ENCODE peak calls at places on chromosomes 1 and 21, in five cellular contexts. One of them, this sample, is unnamed.
A peak's percentile ranks its signal among the peaks of the same experiment; 100 is the strongest.

GRCh38 chr1:86207323-86207722 is 50.8 kb upstream of the COL24A1 start:
- DNase-seq in retinal pigment epithelial cell: peak; percentile 84
- DNase-seq in Peyer's patch: no peak
- DNase-seq in tibial nerve: no peak
- DNase-seq in brain microvascular endothelial cell: peak; percentile 81
- DNase-seq in this sample: no peak

GRCh38 chr1:18972531-18972930 is 16.1 kb upstream of the IFFO2 start:
- DNase-seq in tibial nerve: peak; percentile 45
- DNase-seq in retinal pigment epithelial cell: no peak
- DNase-seq in Peyer's patch: no peak
- DNase-seq in brain microvascular endothelial cell: no peak
- DNase-seq in this sample: no peak

GRCh38 chr1:74506311-74506710 is 6.1 kb downstream of the LRRC53 start:
- DNase-seq in tibial nerve: no peak
- DNase-seq in retinal pigment epithelial cell: peak; percentile 81
- DNase-seq in Peyer's patch: no peak
- DNase-seq in brain microvascular endothelial cell: no peak
- DNase-seq in this sample: no peak

GRCh38 chr1:40783001-40783905 is at the start of gene KCNQ4:
- DNase-seq in tibial nerve: peak; percentile 29
- DNase-seq in Peyer's patch: peak; percentile 71
- DNase-seq in brain microvascular endothelial cell: no peak
- DNase-seq in retinal pigment epithelial cell: no peak
- DNase-seq in this sample: no peak

GRCh38 chr21:26739189-26739588 is 106.0 kb downstream of the ADAMTS1 start:
- DNase-seq in Peyer's patch: no peak
- DNase-seq in retinal pigment epithelial cell: peak; percentile 58
- DNase-seq in tibial nerve: no peak
- DNase-seq in brain microvascular endothelial cell: no peak
- DNase-seq in this sample: no peak

GRCh38 chr1:230713915-230714764 is at the start of gene AGT:
- DNase-seq in tibial nerve: peak; percentile 64
- DNase-seq in brain microvascular endothelial cell: peak; percentile 58
- DNase-seq in Peyer's patch: peak; percentile 69
- DNase-seq in retinal pigment epithelial cell: peak; percentile 33
- DNase-seq in this sample: no peak

GRCh38 chr1:4659247-4659646 is 4.8 kb downstream of the AJAP1 start:
- DNase-seq in brain microvascular endothelial cell: no peak
- DNase-seq in retinal pigment epithelial cell: no peak
- DNase-seq in Peyer's patch: no peak
- DNase-seq in tibial nerve: no peak
- DNase-seq in this sample: no peak

GRCh38 chr1:39540504-39541031 is 36.0 kb downstream of the PABPC4 start:
- DNase-seq in retinal pigment epithelial cell: no peak
- DNase-seq in brain microvascular endothelial cell: peak; percentile 29
- DNase-seq in Peyer's patch: no peak
- DNase-seq in tibial nerve: peak; percentile 80
- DNase-seq in this sample: no peak

GRCh38 chr1:87213126-87213496 is 115.6 kb upstream of the LMO4 start:
- DNase-seq in brain microvascular endothelial cell: no peak
- DNase-seq in retinal pigment epithelial cell: no peak
- DNase-seq in tibial nerve: no peak
- DNase-seq in Peyer's patch: no peak
- DNase-seq in this sample: no peak

GRCh38 chr21:45300786-45301520 is 13.3 kb upstream of the POFUT2 start:
- DNase-seq in Peyer's patch: peak; percentile 46
- DNase-seq in brain microvascular endothelial cell: peak; percentile 15
- DNase-seq in retinal pigment epithelial cell: no peak
- DNase-seq in tibial nerve: no peak
- DNase-seq in this sample: no peak

GRCh38 chr1:176555911-176556687 is 93.1 kb downstream of the PAPPA2 start:
- DNase-seq in Peyer's patch: no peak
- DNase-seq in tibial nerve: no peak
- DNase-seq in brain microvascular endothelial cell: no peak
- DNase-seq in retinal pigment epithelial cell: no peak
- DNase-seq in this sample: no peak

GRCh38 chr1:160081261-160081936 is at the start of gene KCNJ9:
- DNase-seq in brain microvascular endothelial cell: no peak
- DNase-seq in retinal pigment epithelial cell: no peak
- DNase-seq in Peyer's patch: peak; percentile 36
- DNase-seq in tibial nerve: no peak
- DNase-seq in this sample: no peak

GRCh38 chr1:230661976-230662375 is 19.7 kb downstream of the COG2 start:
- DNase-seq in Peyer's patch: no peak
- DNase-seq in tibial nerve: no peak
- DNase-seq in brain microvascular endothelial cell: no peak
- DNase-seq in retinal pigment epithelial cell: no peak
- DNase-seq in this sample: no peak

GRCh38 chr21:38751379-38752050 is 54.2 kb upstream of the ETS2 start:
- DNase-seq in retinal pigment epithelial cell: no peak
- DNase-seq in tibial nerve: peak; percentile 78
- DNase-seq in Peyer's patch: no peak
- DNase-seq in brain microvascular endothelial cell: peak; percentile 83
- DNase-seq in this sample: no peak

GRCh38 chr1:160092366-160093068 is 5.9 kb downstream of the IGSF8 start:
- DNase-seq in tibial nerve: no peak
- DNase-seq in Peyer's patch: peak; percentile 39
- DNase-seq in brain microvascular endothelial cell: no peak
- DNase-seq in retinal pigment epithelial cell: no peak
- DNase-seq in this sample: no peak

GRCh38 chr1:4172659-4173599 is 272.9 kb upstream of the C1orf174 start:
- DNase-seq in tibial nerve: no peak
- DNase-seq in Peyer's patch: no peak
- DNase-seq in retinal pigment epithelial cell: no peak
- DNase-seq in brain microvascular endothelial cell: no peak
- DNase-seq in this sample: no peak

GRCh38 chr1:240973875-240974274 is 361.9 kb upstream of the GREM2 start:
- DNase-seq in tibial nerve: no peak
- DNase-seq in brain microvascular endothelial cell: no peak
- DNase-seq in Peyer's patch: no peak
- DNase-seq in retinal pigment epithelial cell: no peak
- DNase-seq in this sample: no peak

GRCh38 chr1:51661081-51661518 is 44.2 kb downstream of the OSBPL9 start:
- DNase-seq in brain microvascular endothelial cell: peak; percentile 96
- DNase-seq in tibial nerve: no peak
- DNase-seq in retinal pigment epithelial cell: no peak
- DNase-seq in Peyer's patch: no peak
- DNase-seq in this sample: no peak

GRCh38 chr1:40532844-40533424 is 1.5 kb downstream of the ZNF684 start:
- DNase-seq in brain microvascular endothelial cell: peak; percentile 62
- DNase-seq in Peyer's patch: no peak
- DNase-seq in retinal pigment epithelial cell: no peak
- DNase-seq in tibial nerve: peak; percentile 29
- DNase-seq in this sample: peak; percentile 21

GRCh38 chr1:221478050-221478949 is 263.6 kb downstream of the DUSP10 start:
- DNase-seq in retinal pigment epithelial cell: peak; percentile 57
- DNase-seq in brain microvascular endothelial cell: peak; percentile 85
- DNase-seq in tibial nerve: peak; percentile 17
- DNase-seq in Peyer's patch: no peak
- DNase-seq in this sample: no peak

GRCh38 chr1:172144445-172145060 is 275.9 kb upstream of the C1orf105 start:
- DNase-seq in brain microvascular endothelial cell: peak; percentile 93
- DNase-seq in retinal pigment epithelial cell: no peak
- DNase-seq in Peyer's patch: peak; percentile 51
- DNase-seq in tibial nerve: peak; percentile 80
- DNase-seq in this sample: no peak

GRCh38 chr1:56501888-56502287 is 77.5 kb downstream of the PLPP3 start:
- DNase-seq in retinal pigment epithelial cell: no peak
- DNase-seq in tibial nerve: no peak
- DNase-seq in Peyer's patch: no peak
- DNase-seq in brain microvascular endothelial cell: no peak
- DNase-seq in this sample: no peak

GRCh38 chr21:32413697-32414578 is 1.4 kb downstream of the EVA1C start:
- DNase-seq in Peyer's patch: no peak
- DNase-seq in tibial nerve: peak; percentile 43
- DNase-seq in retinal pigment epithelial cell: no peak
- DNase-seq in brain microvascular endothelial cell: no peak
- DNase-seq in this sample: no peak

GRCh38 chr1:94634977-94635416 is 93.4 kb upstream of the F3 start:
- DNase-seq in tibial nerve: no peak
- DNase-seq in retinal pigment epithelial cell: no peak
- DNase-seq in brain microvascular endothelial cell: no peak
- DNase-seq in Peyer's patch: no peak
- DNase-seq in this sample: no peak

GRCh38 chr1:100699744-100700143 is 19.8 kb upstream of the VCAM1 start:
- DNase-seq in Peyer's patch: no peak
- DNase-seq in retinal pigment epithelial cell: no peak
- DNase-seq in tibial nerve: no peak
- DNase-seq in brain microvascular endothelial cell: no peak
- DNase-seq in this sample: no peak

GRCh38 chr1:111622166-111622565 is 2.6 kb downstream of the RAP1A start:
- DNase-seq in Peyer's patch: no peak
- DNase-seq in tibial nerve: no peak
- DNase-seq in retinal pigment epithelial cell: no peak
- DNase-seq in brain microvascular endothelial cell: no peak
- DNase-seq in this sample: no peak
- H3K4me3 ChIP-seq in Peyer's patch: no peak overlapping the region
- H3K4me3 ChIP-seq in tibial nerve: no peak overlapping the region
- H3K4me3 ChIP-seq in retinal pigment epithelial cell: no peak overlapping the region
- H3K4me3 ChIP-seq in brain microvascular endothelial cell: no peak overlapping the region
- H3K4me3 ChIP-seq in this sample: peak overlapping the region; percentile 93

DNA sequence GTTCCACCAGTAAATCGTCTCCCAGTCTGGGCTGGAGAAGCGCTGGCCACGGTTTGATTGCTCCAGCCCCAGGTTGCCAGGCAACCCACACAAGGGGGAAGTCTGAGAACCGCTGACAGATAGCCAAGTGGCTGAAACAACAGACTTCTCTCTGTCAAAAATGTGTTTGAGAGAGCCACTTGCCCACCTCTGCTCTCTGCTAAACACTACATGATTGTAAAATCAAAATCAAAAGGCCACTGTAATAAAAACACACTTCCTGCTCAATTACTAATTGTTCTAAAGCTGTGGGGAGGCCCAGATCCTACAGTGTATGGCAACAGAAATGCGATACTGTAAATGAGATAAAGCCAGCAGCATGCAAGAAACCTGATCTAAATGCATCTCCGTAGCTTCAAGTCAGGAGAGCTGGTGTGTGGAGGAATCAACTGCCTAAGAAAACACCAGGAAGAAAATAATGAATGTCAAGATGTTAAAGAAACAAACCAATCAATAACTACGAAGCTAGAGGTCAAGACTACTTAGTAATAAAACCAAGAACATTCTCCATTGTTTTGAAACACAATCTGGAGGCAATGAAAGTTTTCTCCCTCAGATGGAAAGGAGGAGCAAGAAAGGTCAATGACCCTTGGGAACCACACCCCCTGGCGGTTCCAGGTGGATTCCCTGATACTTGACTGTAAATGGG is 121.2 kb downstream of the SLC45A1 start:
- DNase-seq in Peyer's patch: peak; percentile 60
- DNase-seq in tibial nerve: peak; percentile 79
- DNase-seq in brain microvascular endothelial cell: peak; percentile 90
- DNase-seq in retinal pigment epithelial cell: peak; percentile 50
- DNase-seq in this sample: no peak
- TF ChIP-seq CTCF in Peyer's patch: peak; percentile 45
- TF ChIP-seq CTCF in tibial nerve: peak; percentile 21
- TF ChIP-seq CTCF in brain microvascular endothelial cell: peak; percentile 43
- TF ChIP-seq CTCF in retinal pigment epithelial cell: peak; percentile 14
- TF ChIP-seq CTCF in this sample: no peak

GRCh38 chr1:16158025-16158424 is 2.2 kb upstream of the EPHA2 start:
- DNase-seq in brain microvascular endothelial cell: no peak
- DNase-seq in retinal pigment epithelial cell: no peak
- DNase-seq in tibial nerve: no peak
- DNase-seq in Peyer's patch: no peak
- DNase-seq in this sample: no peak

GRCh38 chr1:16156848-16157495 is 1.1 kb upstream of the EPHA2 start:
- DNase-seq in Peyer's patch: no peak
- DNase-seq in retinal pigment epithelial cell: no peak
- DNase-seq in brain microvascular endothelial cell: no peak
- DNase-seq in tibial nerve: no peak
- DNase-seq in this sample: no peak

GRCh38 chr1:16153110-16153998 is 2.5 kb downstream of the EPHA2 start:
- DNase-seq in retinal pigment epithelial cell: no peak
- DNase-seq in Peyer's patch: no peak
- DNase-seq in brain microvascular endothelial cell: no peak
- DNase-seq in tibial nerve: no peak
- DNase-seq in this sample: no peak

GRCh38 chr1:16153999-16154673 is 1.7 kb downstream of the EPHA2 start:
- DNase-seq in retinal pigment epithelial cell: no peak
- DNase-seq in tibial nerve: no peak
- DNase-seq in Peyer's patch: no peak
- DNase-seq in brain microvascular endothelial cell: no peak
- DNase-seq in this sample: no peak

DNA sequence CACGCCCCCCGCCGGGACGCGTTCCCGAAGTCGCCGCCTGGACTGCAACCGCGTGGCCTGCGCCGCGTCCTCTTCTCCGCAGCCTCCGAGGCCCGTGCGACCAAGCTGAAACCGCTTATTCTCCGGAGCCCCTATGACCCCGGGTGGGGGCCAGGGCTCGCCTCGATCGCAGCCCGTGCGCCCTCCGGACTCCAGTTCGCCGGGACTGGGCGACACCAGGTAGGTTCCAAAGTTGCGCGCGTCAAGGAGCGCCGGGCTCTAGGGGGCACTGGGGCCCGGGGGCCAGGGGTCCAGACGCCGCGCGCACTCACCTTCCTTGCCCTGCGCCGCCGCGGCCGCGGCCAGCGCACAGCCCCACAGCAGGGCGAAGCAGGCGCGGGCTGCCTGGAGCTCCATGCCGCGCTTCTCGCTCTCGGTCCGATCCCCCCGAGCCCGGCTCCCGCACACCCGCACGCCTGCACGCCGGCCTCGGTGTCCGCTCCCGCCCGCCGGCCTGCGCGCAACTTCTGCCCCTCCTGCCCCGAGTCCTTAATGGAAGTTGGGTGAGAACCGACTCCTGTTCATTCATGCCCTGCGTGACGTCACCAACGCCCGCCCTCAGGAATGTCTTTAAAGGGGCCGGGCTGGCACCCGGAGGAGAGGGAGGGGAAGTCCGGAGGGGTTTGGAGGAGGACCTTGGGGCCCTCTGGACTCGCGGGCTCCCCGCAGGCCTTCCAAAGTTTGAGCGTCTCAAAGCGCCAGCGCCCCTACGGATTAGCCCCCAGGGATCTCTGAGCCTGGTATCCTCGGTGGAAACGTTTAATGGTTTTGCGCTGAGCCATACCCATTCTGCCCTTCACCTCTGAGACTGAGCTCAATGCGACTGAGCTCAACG is at the start of gene EPHA2:
- DNase-seq in tibial nerve: peak; percentile 90
- DNase-seq in retinal pigment epithelial cell: no peak
- DNase-seq in brain microvascular endothelial cell: peak; percentile 80
- DNase-seq in Peyer's patch: peak; percentile 94
- DNase-seq in this sample: no peak
- H3K4me3 ChIP-seq in tibial nerve: peak within 1 kb of the TSS; percentile 89
- H3K4me3 ChIP-seq in retinal pigment epithelial cell: peak within 1 kb of the TSS; percentile 88
- H3K4me3 ChIP-seq in brain microvascular endothelial cell: peak within 1 kb of the TSS; percentile 91
- H3K4me3 ChIP-seq in Peyer's patch: peak within 1 kb of the TSS; percentile 63
- H3K4me3 ChIP-seq in this sample: peak within 1 kb of the TSS; percentile 46

GRCh38 chr1:32289256-32289655 is 2.6 kb upstream of the HDAC1 start:
- DNase-seq in Peyer's patch: no peak
- DNase-seq in tibial nerve: no peak
- DNase-seq in brain microvascular endothelial cell: no peak
- DNase-seq in retinal pigment epithelial cell: no peak
- DNase-seq in this sample: no peak

GRCh38 chr1:32286763-32287162 is 5.1 kb upstream of the HDAC1 start:
- DNase-seq in retinal pigment epithelial cell: no peak
- DNase-seq in tibial nerve: no peak
- DNase-seq in brain microvascular endothelial cell: no peak
- DNase-seq in Peyer's patch: no peak
- DNase-seq in this sample: no peak

GRCh38 chr1:32291145-32291707 is 657 bp upstream of the HDAC1 start:
- DNase-seq in brain microvascular endothelial cell: no peak
- DNase-seq in Peyer's patch: no peak
- DNase-seq in tibial nerve: no peak
- DNase-seq in retinal pigment epithelial cell: no peak
- DNase-seq in this sample: no peak

GRCh38 chr1:32291708-32292508 is at the start of gene HDAC1:
- DNase-seq in tibial nerve: peak; percentile 82
- DNase-seq in brain microvascular endothelial cell: peak; percentile 93
- DNase-seq in retinal pigment epithelial cell: peak; percentile 79
- DNase-seq in Peyer's patch: peak; percentile 99
- DNase-seq in this sample: peak; percentile 99
- TF ChIP-seq CTCF in tibial nerve: no peak
- TF ChIP-seq CTCF in brain microvascular endothelial cell: no peak
- TF ChIP-seq CTCF in retinal pigment epithelial cell: no peak
- TF ChIP-seq CTCF in Peyer's patch: no peak
- TF ChIP-seq CTCF in this sample: no peak

This sample was measured in GM06990.